ENCODE peak calls at places on chromosomes 3 and 15, in nine cellular contexts. Q, U, B, X, J, M, W, V and O are unnamed samples. For H3K36me3, the result is how much of the 10 kb centered on the place peaks cover.

GRCh38 chr3:137692803-137693431 is 71.2 kb upstream of the SOX14 start:
- DNase-seq in Q (no peak), U (no peak), B (peak), X (peak), J (peak), M (peak), W (no peak), V (no peak), O (no peak)

GRCh38 chr3:24273491-24273890 is 221.2 kb downstream of the THRB start:
- DNase-seq in Q (no peak), U (no peak), B (no peak), X (no peak), J (no peak), M (no peak), W (no peak), V (no peak), O (no peak)

GRCh38 chr15:66948294-66948693 is 117.1 kb upstream of the SMAD3 start:
- DNase-seq in Q (peak), U (no peak), B (no peak), X (no peak), J (no peak), M (peak), W (no peak), V (no peak), O (peak)

GRCh38 chr3:126679318-126679751 is 24.4 kb upstream of the TXNRD3 start:
- DNase-seq in Q (peak), U (peak), B (peak), X (peak), J (peak), M (peak), W (no peak), V (peak), O (peak)

GRCh38 chr15:33506781-33507180 is 196.0 kb downstream of the RYR3 start:
- DNase-seq in Q (no peak), U (no peak), B (no peak), X (no peak), J (no peak), M (no peak), W (no peak), V (no peak), O (no peak)

GRCh38 chr3:188929138-188929537 is 242.6 kb upstream of the TPRG1 start:
- DNase-seq in Q (no peak), U (no peak), B (peak), X (no peak), J (no peak), M (no peak), W (no peak), V (no peak), O (no peak)

GRCh38 chr3:5012398-5012797 is 33.2 kb downstream of the BHLHE40 start:
- DNase-seq in Q (no peak), U (no peak), B (no peak), X (no peak), J (no peak), M (no peak), W (no peak), V (no peak), O (no peak)

GRCh38 chr15:23422946-23423708 is 23.9 kb downstream of the GOLGA6L2 start:
- DNase-seq in Q (no peak), U (no peak), B (no peak), X (no peak), J (no peak), M (peak), W (no peak), V (no peak), O (no peak)

GRCh38 chr3:44883999-44884431 is 9.6 kb downstream of the TGM4 start:
- DNase-seq in Q (peak), U (no peak), B (no peak), X (peak), J (no peak), M (no peak), W (peak), V (no peak), O (peak)

GRCh38 chr3:190566043-190566933 is 52.4 kb downstream of the IL1RAP start:
- DNase-seq in Q (peak), U (peak), B (peak), X (peak), J (no peak), M (peak), W (peak), V (peak), O (peak)

GRCh38 chr3:11600501-11601282 is 43.0 kb downstream of the VGLL4 start:
- DNase-seq in Q (peak), U (peak), B (no peak), X (peak), J (peak), M (peak), W (peak), V (peak), O (peak)

GRCh38 chr15:65558336-65558735 is 28.1 kb downstream of the HACD3 start:
- DNase-seq in Q (peak), U (no peak), B (no peak), X (no peak), J (no peak), M (no peak), W (peak), V (no peak), O (peak)
- H3K36me3 ChIP-seq in Q (under half), U (under half), B (under half), X (under half), J (under half), M (under half), W (under half), V (under half), O (half or more)

DNA sequence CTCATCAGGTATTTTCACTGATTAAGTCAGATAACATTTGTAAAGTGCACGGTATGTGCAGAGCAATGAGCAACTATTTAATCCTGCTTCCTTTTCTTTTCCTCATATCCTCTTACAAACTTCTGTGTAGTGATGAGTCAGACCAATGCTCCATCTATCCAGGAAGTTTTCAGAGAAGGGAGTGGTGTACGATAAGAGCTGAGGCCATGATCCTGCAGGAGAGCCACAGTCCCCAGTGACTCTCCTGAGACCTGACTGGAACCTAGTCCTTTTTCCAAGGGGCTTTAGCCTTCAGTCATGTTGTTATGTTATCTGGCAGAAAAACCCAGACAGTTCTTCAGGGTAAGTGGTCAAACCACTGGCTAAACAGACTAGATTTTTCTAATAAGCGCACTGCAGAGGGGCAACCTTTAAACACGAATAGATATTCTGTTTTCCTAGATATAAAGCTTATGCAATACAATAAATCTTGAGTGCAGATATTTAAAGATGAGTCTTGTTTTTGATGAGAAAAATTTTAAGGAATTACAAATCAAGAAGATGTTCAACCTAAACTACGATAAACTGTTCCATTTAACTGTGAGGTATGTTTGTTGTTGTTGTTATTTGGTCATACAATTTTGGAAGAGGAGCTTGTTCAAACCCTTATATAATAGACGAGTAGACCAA is 110.5 kb upstream of the RAP2B start:
- DNase-seq in Q (peak), U (no peak), B (peak), X (peak), J (no peak), M (no peak), W (peak), V (no peak), O (peak)
- H3K36me3 ChIP-seq in Q (under half), U (under half), B (under half), X (under half), J (under half), M (under half), W (under half), V (under half), O (under half)

GRCh38 chr3:170866499-170866898 is 3.5 kb downstream of the RPL22L1 start:
- DNase-seq in Q (no peak), U (no peak), B (no peak), X (no peak), J (no peak), M (no peak), W (no peak), V (no peak), O (no peak)
- H3K36me3 ChIP-seq in Q (under half), U (under half), B (under half), X (under half), J (under half), M (under half), W (under half), V (under half), O (under half)

GRCh38 chr3:111917300-111917699 is 58.2 kb downstream of the PHLDB2 start:
- DNase-seq in Q (no peak), U (no peak), B (no peak), X (peak), J (peak), M (no peak), W (no peak), V (no peak), O (no peak)
- H3K36me3 ChIP-seq in Q (under half), U (under half), B (under half), X (under half), J (under half), M (under half), W (under half), V (under half), O (under half)

GRCh38 chr3:101667331-101667730 is 9.6 kb downstream of the ZBTB11 start:
- DNase-seq in Q (no peak), U (no peak), B (no peak), X (no peak), J (no peak), M (no peak), W (no peak), V (no peak), O (no peak)
- H3K36me3 ChIP-seq in Q (under half), U (under half), B (under half), X (under half), J (under half), M (under half), W (under half), V (under half), O (under half)

DNA sequence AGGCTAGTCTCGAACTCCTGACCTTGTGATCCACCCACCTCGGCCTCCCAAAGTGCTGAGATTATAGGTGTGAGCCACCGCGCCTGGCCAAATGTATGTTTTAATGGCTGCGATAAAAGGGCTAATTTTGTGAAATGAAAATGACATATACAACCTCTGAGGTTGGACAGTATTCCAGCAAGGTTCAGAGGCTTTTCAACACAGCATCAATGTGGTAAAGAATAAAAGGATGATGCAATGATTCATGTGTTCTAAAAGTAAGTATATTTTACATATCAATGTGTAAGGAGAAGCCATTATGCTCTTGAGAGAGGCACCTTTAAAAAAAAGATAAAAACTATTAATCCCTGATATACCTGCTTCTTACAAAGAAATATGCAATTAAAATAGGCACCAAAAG is 6.7 kb downstream of the SLTM start:
- DNase-seq in Q (no peak), U (no peak), B (no peak), X (no peak), J (no peak), M (no peak), W (no peak), V (no peak), O (no peak)
- H3K36me3 ChIP-seq in Q (under half), U (under half), B (under half), X (under half), J (under half), M (under half), W (under half), V (under half), O (under half)